ENCODE peak calls at places on chromosomes 4 and X, in six cellular contexts. U, Z, D, Q, A and V are unnamed samples. For H3K27me3, the result is how much of the 10 kb centered on the place peaks cover.

GRCh38 chr4:158193171-158193749 is 17.0 kb upstream of the TMEM144 start:
- DNase-seq in Q (peak), Z (peak), U (peak), A (peak), D (peak), V (peak)

GRCh38 chrX:45196701-45197100 is 4.0 kb downstream of the DIPK2B start:
- DNase-seq in A (no peak), D (no peak), U (peak), Q (peak), Z (peak), V (peak)

GRCh38 chr4:24363751-24364150 is 220.6 kb downstream of the DHX15 start:
- DNase-seq in Z (no peak), Q (no peak), U (no peak), D (no peak), A (no peak), V (no peak)

GRCh38 chr4:85909851-85910250 is 434.9 kb downstream of the ARHGAP24 start:
- DNase-seq in Z (no peak), A (no peak), Q (no peak), U (no peak), D (no peak), V (no peak)

GRCh38 chrX:132435222-132435621 is 53.6 kb downstream of the MBNL3 start:
- DNase-seq in U (no peak), Q (no peak), Z (no peak), A (no peak), D (no peak), V (peak)

GRCh38 chr4:610411-611261 is 14.7 kb upstream of the PDE6B start:
- DNase-seq in U (peak), Z (peak), Q (no peak), A (no peak), D (no peak), V (peak)

GRCh38 chr4:61431131-61431530 is 231.0 kb downstream of the ADGRL3 start:
- DNase-seq in Z (no peak), U (no peak), A (no peak), Q (no peak), D (no peak), V (no peak)

GRCh38 chr4:87426865-87427517 is 4.6 kb downstream of the NUDT9 start:
- DNase-seq in Q (no peak), A (no peak), U (no peak), D (no peak), Z (no peak), V (no peak)

GRCh38 chr4:186958951-186959350 is 235.3 kb upstream of the FAT1 start:
- DNase-seq in D (no peak), A (no peak), U (no peak), Z (no peak), Q (no peak), V (no peak)

GRCh38 chrX:68498044-68498507 is 775 bp upstream of the YIPF6 start:
- DNase-seq in U (no peak), D (no peak), Q (no peak), A (no peak), Z (no peak), V (no peak)

GRCh38 chr4:159398236-159398638 is 295.4 kb downstream of the RAPGEF2 start:
- DNase-seq in A (no peak), U (peak), D (no peak), Q (peak), Z (peak), V (no peak)

GRCh38 chr4:42633605-42634388 is 23.1 kb downstream of the ATP8A1 start:
- DNase-seq in Q (no peak), A (no peak), Z (no peak), U (no peak), D (no peak), V (no peak)

GRCh38 chrX:24262309-24262708 is 51.6 kb downstream of the SUPT20HL2 start:
- DNase-seq in U (no peak), D (no peak), Q (no peak), Z (no peak), A (no peak), V (no peak)

GRCh38 chrX:38882894-38883620 is 81.8 kb downstream of the MID1IP1 start:
- DNase-seq in Q (peak), D (no peak), Z (peak), U (peak), A (no peak), V (peak)

GRCh38 chr4:164596927-164597326 is 157.0 kb upstream of the SMIM31 start:
- DNase-seq in A (no peak), Q (no peak), D (no peak), Z (no peak), U (no peak), V (no peak)

GRCh38 chr4:56990109-56990508 is 11.4 kb downstream of the POLR2B start:
- DNase-seq in D (no peak), U (peak), A (no peak), Q (no peak), Z (peak), V (peak)

GRCh38 chr4:48133668-48134444 is at the start of gene TXK:
- DNase-seq in Z (peak), A (no peak), Q (peak), U (peak), D (no peak), V (peak)

GRCh38 chr4:103947617-103948016 is 227.8 kb upstream of the TACR3 start:
- DNase-seq in U (no peak), D (no peak), A (no peak), Z (no peak), Q (no peak), V (no peak)

GRCh38 chr4:6338951-6339817 is 69.5 kb downstream of the WFS1 start:
- DNase-seq in U (no peak), Q (no peak), Z (no peak), D (no peak), A (no peak), V (no peak)

GRCh38 chr4:168797176-168797575 is 212.9 kb downstream of the CBR4 start:
- DNase-seq in Q (peak), U (peak), D (no peak), Z (peak), A (no peak), V (peak)

GRCh38 chrX:72245461-72246089 is 6.7 kb upstream of the ERCC6L start:
- DNase-seq in D (no peak), Q (peak), Z (peak), U (peak), A (peak), V (peak)

GRCh38 chr4:124135409-124135813 is 577.1 kb downstream of the ANKRD50 start:
- DNase-seq in U (peak), Z (peak), A (no peak), D (no peak), Q (no peak), V (no peak)

GRCh38 chrX:112941209-112941788 is 100.7 kb upstream of the AMOT start:
- DNase-seq in A (no peak), Q (no peak), U (peak), D (no peak), Z (no peak), V (peak)

GRCh38 chr4:1137063-1137771 is 23.9 kb upstream of the RNF212 start:
- DNase-seq in U (no peak), A (no peak), Q (no peak), D (no peak), Z (no peak), V (no peak)

GRCh38 chr4:1524761-1525160 is 118.5 kb upstream of the NKX1-1 start:
- DNase-seq in U (no peak), A (no peak), Q (no peak), D (no peak), Z (no peak), V (no peak)

GRCh38 chrX:101393530-101394305 is 2.9 kb downstream of the RPL36A start:
- DNase-seq in Q (no peak), D (no peak), Z (no peak), A (no peak), U (no peak), V (no peak)

GRCh38 chrX:101391831-101392230 is 1.0 kb downstream of the RPL36A start:
- DNase-seq in Q (no peak), U (no peak), D (no peak), Z (no peak), A (no peak), V (no peak)

GRCh38 chrX:101395789-101396188 is 5.0 kb downstream of the RPL36A start:
- DNase-seq in A (no peak), U (no peak), Q (no peak), Z (no peak), D (no peak), V (peak)

GRCh38 chrX:101397779-101398178 is 7.0 kb downstream of the RPL36A start:
- DNase-seq in U (peak), D (no peak), A (no peak), Z (peak), Q (peak), V (no peak)

GRCh38 chrX:101394372-101394771 is 3.6 kb downstream of the RPL36A start:
- DNase-seq in D (no peak), Q (no peak), Z (no peak), U (no peak), A (no peak), V (no peak)
- H3K4me3 ChIP-seq in D (no peak), Q (no peak), Z (no peak), U (no peak), A (no peak), V (no peak)

DNA sequence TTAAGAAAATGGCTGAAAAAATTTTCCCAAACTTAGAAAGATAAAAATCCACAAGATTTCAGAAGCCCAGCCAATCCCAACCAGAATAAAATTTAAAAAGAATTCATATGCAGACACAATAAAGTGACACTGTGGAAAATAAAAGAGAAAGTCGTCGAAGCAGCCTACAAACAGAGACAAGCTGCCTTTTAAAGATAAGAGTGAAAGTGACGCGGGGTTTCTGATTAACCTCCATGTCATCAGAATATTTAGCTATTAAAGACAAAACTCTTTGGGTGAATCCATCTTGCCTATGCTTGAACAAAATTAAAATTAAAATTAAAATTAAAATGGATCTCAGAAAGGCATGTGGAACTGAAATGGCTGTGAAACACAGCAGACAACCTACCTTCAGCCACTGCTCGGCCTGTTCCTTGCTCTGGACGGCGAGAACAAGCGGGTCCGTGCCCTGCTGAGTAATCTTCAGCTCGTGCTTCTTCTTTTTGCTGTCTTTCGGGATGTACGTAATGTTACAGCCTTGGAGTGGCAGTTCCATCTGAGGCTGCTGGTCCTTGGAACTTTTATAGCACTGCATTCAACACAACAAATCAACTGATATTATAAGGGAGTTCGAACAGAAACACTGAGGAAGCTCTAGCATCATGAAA is 101.4 kb downstream of the AFAP1 start:
- DNase-seq in Z (no peak), Q (no peak), D (no peak), U (no peak), A (no peak), V (no peak)
- H3K27me3 ChIP-seq in Z (under half), Q (under half), D (under half), U (under half), A (under half), V (under half)

GRCh38 chrX:102517331-102517730 is 792 bp upstream of the TMSB15A start:
- DNase-seq in Z (peak), A (peak), U (peak), Q (peak), D (no peak), V (peak)
- H3K9ac ChIP-seq in Z (no peak), A (no peak), U (no peak), Q (no peak), D (no peak), V (no peak)

DNA sequence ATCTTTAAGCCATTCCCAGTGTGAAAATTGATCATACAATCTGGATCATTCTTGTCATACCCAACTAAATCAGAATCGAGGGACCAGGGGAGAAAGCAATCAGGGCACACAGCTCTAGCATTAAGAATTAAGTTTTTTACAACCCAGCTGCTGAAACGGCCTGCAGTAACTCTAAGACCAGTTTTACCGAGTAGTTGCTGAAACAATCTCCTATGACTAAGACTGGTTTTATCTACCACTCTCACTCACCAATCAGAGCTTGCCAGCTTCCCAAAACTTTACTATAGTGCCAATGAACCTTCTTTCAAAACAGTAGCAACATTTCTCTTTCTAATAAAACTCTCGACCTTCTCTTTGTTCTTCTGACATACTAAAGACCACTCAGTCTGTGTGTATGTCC is 2.8 kb upstream of the SAP30 start:
- DNase-seq in U (peak), Q (peak), A (no peak), Z (peak), D (no peak), V (peak)
- H3K4me3 ChIP-seq in U (no peak), Q (no peak), A (peak), Z (peak), D (no peak), V (no peak)

GRCh38 chrX:153635788-153636668 is 11.0 kb upstream of the DUSP9 start:
- DNase-seq in Z (no peak), A (peak), D (no peak), U (no peak), Q (peak), V (peak)
- H3K27me3 ChIP-seq in Z (under half), A (under half), D (under half), U (under half), Q (under half), V (under half)

DNA sequence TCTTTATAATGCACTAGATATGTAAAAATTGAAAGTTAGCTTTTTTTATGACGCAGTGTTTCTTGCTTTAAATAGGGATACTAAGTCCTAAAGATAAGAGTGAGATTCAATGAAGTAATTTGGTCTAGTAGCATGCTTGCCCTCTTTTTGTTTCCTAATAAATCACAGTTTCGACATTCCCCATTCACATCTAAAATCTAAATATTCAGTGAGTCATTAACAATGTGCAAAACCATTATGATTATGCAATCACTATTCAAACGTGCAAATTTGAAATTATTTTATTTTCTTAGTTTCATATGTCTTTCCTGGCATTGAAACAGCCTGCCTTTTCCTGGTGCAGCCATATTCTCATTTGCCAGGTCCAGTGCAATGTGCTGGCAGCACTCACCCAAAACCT is 1350.5 kb upstream of the PABPC4L start:
- DNase-seq in A (no peak), Q (no peak), Z (peak), D (no peak), U (no peak), V (no peak)
- H3K9ac ChIP-seq in A (no peak), Q (no peak), Z (no peak), D (no peak), U (no peak), V (no peak)

GRCh38 chr4:73947239-73947985 is 34.4 kb downstream of the PF4 start:
- DNase-seq in A (no peak), Z (no peak), U (no peak), D (no peak), Q (no peak), V (no peak)
- H3K4me3 ChIP-seq in A (no peak), Z (no peak), U (no peak), D (no peak), Q (no peak), V (no peak)

GRCh38 chr4:4869380-4869723 is 9.9 kb downstream of the MSX1 start:
- DNase-seq in A (peak), Z (no peak), D (peak), Q (no peak), U (no peak), V (no peak)

GRCh38 chr4:4869731-4870483 is 10.4 kb downstream of the MSX1 start:
- DNase-seq in A (peak), Q (no peak), Z (no peak), U (no peak), D (peak), V (no peak)

GRCh38 chr4:4871267-4872147 is 12.0 kb downstream of the MSX1 start:
- DNase-seq in D (peak), U (no peak), Q (no peak), A (peak), Z (no peak), V (no peak)

GRCh38 chr4:4872148-4872903 is 12.9 kb downstream of the MSX1 start:
- DNase-seq in Z (no peak), U (no peak), Q (no peak), D (peak), A (peak), V (peak)

DNA sequence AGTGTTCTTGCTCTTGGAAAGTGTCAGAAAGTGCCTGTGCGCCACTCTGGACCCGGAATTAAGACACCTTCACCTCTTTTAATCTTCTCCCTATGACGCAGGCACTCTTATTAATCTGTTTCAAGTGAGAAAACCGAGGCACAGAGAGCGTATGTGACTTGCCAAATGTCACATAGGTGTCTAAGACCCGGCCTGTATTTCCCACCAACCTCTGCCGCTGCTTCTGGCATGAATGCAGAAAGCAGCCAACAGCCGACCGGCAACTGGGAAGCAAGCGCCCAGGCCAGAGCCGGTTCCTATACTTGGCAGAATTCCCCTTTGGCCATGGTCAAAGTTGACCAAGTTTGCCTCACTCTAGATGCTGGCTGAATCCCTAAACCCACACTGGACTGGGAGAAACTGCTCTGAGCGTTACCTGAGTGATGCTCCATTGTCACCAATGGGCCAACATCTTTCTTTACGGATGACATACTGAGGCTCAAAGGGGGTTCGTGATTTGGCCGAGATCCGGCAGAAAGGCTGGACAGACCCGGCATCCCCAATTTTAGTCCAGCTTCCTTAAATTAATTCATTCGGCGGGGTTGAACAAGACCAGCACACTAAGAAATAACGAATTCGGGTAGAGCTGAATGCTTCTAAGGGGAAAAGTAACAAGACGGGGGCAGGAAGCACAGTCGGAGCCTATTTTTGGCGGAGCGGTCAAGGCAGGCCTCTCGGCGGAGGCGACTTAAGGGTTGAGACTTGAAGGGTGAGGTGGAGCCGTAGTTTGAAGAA is 11.2 kb downstream of the MSX1 start:
- DNase-seq in Q (no peak), Z (no peak), U (no peak), D (no peak), A (no peak), V (no peak)
- H3K27me3 ChIP-seq in Q (half or more), Z (half or more), U (half or more), D (half or more), A (half or more), V (under half)

DNA sequence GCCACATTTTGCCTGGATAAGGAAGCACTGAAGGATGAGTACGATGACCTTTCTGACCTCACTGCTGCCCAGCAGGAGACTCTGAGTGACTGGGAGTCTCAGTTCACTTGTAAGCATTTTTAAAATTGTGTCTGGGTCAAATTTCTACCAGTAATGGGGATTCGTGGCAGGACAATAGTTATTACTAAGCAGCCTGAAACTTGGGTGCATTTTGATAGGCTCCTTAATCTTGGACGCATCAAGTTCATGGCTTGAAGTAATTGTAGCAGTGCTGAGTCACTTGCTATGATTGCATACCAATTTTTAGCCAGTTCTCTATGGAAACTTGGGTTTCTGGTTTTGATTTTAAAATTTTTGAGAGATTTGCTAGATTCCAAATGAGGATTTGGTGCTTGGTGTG is 4.3 kb downstream of the PGRMC1 start:
- DNase-seq in A (no peak), Z (peak), U (peak), Q (no peak), D (no peak), V (peak)
- H3K9ac ChIP-seq in A (no peak), Z (no peak), U (no peak), Q (no peak), D (no peak), V (peak)

DNA sequence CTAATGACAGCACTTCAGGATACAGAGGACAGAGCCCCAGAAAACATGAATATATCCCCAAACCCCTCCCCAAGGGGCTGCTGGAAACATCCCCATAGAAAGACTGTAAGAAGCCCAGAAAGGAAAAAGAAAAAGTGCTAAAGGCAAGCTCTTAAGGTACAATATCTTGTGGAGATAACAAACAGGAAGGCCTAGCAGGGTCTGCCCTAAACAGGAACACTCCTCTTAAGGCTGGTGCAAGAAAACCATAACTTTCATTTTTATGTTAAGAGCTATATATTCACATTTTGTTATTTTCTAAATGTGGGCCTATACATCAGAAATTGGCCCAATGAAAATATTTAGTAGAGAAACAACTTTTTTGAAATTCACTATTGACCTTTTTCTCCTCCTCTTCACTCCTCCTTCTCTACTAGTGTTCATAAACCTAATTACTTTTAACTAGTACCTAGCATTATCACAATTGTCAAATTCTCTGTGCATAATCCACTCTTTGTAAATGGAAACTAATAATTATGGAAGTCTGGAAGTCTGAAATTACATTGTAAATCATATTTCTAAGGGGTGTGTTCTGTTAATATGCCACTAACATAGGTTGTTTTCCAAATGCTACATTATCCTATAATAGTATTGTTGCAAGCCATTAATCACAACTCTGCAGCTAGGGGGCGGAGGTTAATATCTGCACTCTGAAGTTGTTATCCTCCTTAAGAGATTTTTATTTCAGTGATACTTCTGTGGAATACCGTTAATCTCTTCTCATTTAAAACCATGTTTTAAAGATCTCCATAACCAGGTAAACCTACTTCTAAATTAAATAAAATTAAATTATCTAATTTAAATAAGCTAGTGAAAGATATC is 59.8 kb downstream of the CASK start:
- DNase-seq in D (no peak), A (no peak), U (no peak), Q (no peak), Z (no peak), V (no peak)
- H3K4me3 ChIP-seq in D (no peak), A (no peak), U (no peak), Q (no peak), Z (no peak), V (no peak)